ENCODE peak calls at places on chromosomes 5 and 9, in nine cellular contexts. U is kidney; K is stimulated activated CD8-positive, alpha-beta memory T cell treated with anti-CD3 and anti-CD28 coated beads, Interleukin-12 subunit alpha, Interleukin-12 subunit beta, amount 100 ng/mL, for 1 hour; A is stimulated activated CD4-positive, alpha-beta T cell treated with anti-CD3 and anti-CD28 coated beads, Interleukin-1b, Interleukin-23, amount 100 ng/mL, for 1 hour; D is colonic mucosa; P is pons; W is NCI-H1105; V is RPMI8226; H is HCEC 1CT. Q is an unnamed sample.

GRCh38 chr9:32220750-32221149 is 163.7 kb upstream of the ACO1 start:
- DNase-seq in U (no peak), K (no peak), A (no peak), D (no peak), P (no peak), W (no peak), V (no peak), H (no peak), Q (no peak)

GRCh38 chr9:111597852-111598729 is 1.4 kb downstream of the PTGR1 start:
- DNase-seq in U (peak), K (peak), A (peak), D (peak), P (peak), W (no peak), V (peak), H (peak), Q (peak)

GRCh38 chr9:79581794-79582193 is 10.0 kb downstream of the TLE4 start:
- DNase-seq in U (no peak), K (peak), A (no peak), D (no peak), P (no peak), W (no peak), V (no peak), H (peak), Q (no peak)

GRCh38 chr5:123490974-123491373 is 21.0 kb upstream of the CSNK1G3 start:
- DNase-seq in U (no peak), K (no peak), A (no peak), D (no peak), P (no peak), W (no peak), V (no peak), H (no peak), Q (no peak)

GRCh38 chr5:180271205-180271604 is 20.7 kb downstream of the MAPK9 start:
- DNase-seq in U (no peak), K (no peak), A (no peak), D (no peak), P (no peak), W (no peak), V (no peak), H (no peak), Q (no peak)

GRCh38 chr5:10106806-10107205 is 142.9 kb downstream of the ATPSCKMT start:
- DNase-seq in U (no peak), K (no peak), A (no peak), D (no peak), P (no peak), W (no peak), V (no peak), H (no peak), Q (no peak)

GRCh38 chr5:111829701-111830100 is 72.7 kb upstream of the NREP start:
- DNase-seq in U (no peak), K (no peak), A (no peak), D (no peak), P (no peak), W (no peak), V (no peak), H (peak), Q (no peak)

GRCh38 chr5:57094753-57095683 is 78.8 kb upstream of the GPBP1 start:
- DNase-seq in U (no peak), K (no peak), A (no peak), D (peak), P (no peak), W (no peak), V (peak), H (no peak), Q (no peak)

GRCh38 chr5:59107692-59108091 is 524.8 kb downstream of the RAB3C start:
- DNase-seq in U (no peak), K (no peak), A (no peak), D (no peak), P (no peak), W (peak), V (peak), H (no peak), Q (no peak)

GRCh38 chr5:172902497-172903472 is 56.4 kb upstream of the RPL26L1 start:
- DNase-seq in U (peak), K (no peak), A (no peak), D (peak), P (peak), W (no peak), V (no peak), H (peak), Q (no peak)

GRCh38 chr9:18869725-18870124 is 163.3 kb downstream of the SAXO1 start:
- DNase-seq in U (no peak), K (no peak), A (no peak), D (no peak), P (no peak), W (no peak), V (no peak), H (no peak), Q (no peak)

GRCh38 chr5:66639036-66639435 is 42.8 kb downstream of the MAST4 start:
- DNase-seq in U (no peak), K (no peak), A (no peak), D (no peak), P (no peak), W (no peak), V (no peak), H (no peak), Q (no peak)

GRCh38 chr5:168324864-168325615 is 33.6 kb downstream of the WWC1 start:
- DNase-seq in U (no peak), K (no peak), A (no peak), D (peak), P (no peak), W (no peak), V (peak), H (peak), Q (no peak)

GRCh38 chr9:92969516-92970466 is 22.5 kb downstream of the FGD3 start:
- DNase-seq in U (no peak), K (no peak), A (no peak), D (no peak), P (no peak), W (no peak), V (no peak), H (no peak), Q (no peak)

GRCh38 chr5:91219803-91220371 is 163.2 kb downstream of the ARRDC3 start:
- DNase-seq in U (no peak), K (no peak), A (peak), D (no peak), P (peak), W (no peak), V (peak), H (peak), Q (no peak)

GRCh38 chr5:174453690-174454089 is 270.7 kb upstream of the MSX2 start:
- DNase-seq in U (no peak), K (no peak), A (no peak), D (no peak), P (peak), W (no peak), V (no peak), H (no peak), Q (no peak)

GRCh38 chr5:125559296-125559695 is 812.9 kb upstream of the ZNF608 start:
- DNase-seq in U (no peak), K (no peak), A (no peak), D (no peak), P (no peak), W (no peak), V (no peak), H (peak), Q (no peak)

GRCh38 chr5:64869419-64869818 is 100.7 kb downstream of the CWC27 start:
- DNase-seq in U (no peak), K (no peak), A (no peak), D (no peak), P (peak), W (no peak), V (no peak), H (peak), Q (no peak)

GRCh38 chr5:74070766-74071165 is 444.8 kb downstream of the ARHGEF28 start:
- DNase-seq in U (no peak), K (no peak), A (no peak), D (no peak), P (no peak), W (no peak), V (no peak), H (no peak), Q (no peak)

Q was measured in cerebellar nuclear complex.